ENCODE peak calls at places on chromosomes 6 and 20, in four cellular contexts. I is HepG2, W is H1, Y is GM12878. D is an unnamed sample.

GRCh38 chr6:3520541-3521220 is 63.8 kb upstream of the SLC22A23 start:
- DNase-seq in I (no peak), W (no peak), Y (no peak), D (no peak)

GRCh38 chr6:44731485-44732095 is 344.1 kb downstream of the CDC5L start:
- DNase-seq in I (no peak), W (no peak), Y (no peak), D (no peak)

GRCh38 chr6:7991992-7992815 is 72.0 kb downstream of the BLOC1S5 start:
- DNase-seq in I (peak), W (no peak), Y (peak), D (peak)

GRCh38 chr6:38432479-38432878 is 207.2 kb downstream of the BTBD9 start:
- DNase-seq in I (no peak), W (no peak), Y (no peak), D (no peak)

GRCh38 chr20:19828233-19828632 is 70.2 kb downstream of the RIN2 start:
- DNase-seq in I (peak), W (no peak), Y (peak), D (no peak)

GRCh38 chr6:155154158-155154830 is 109.5 kb upstream of the CLDN20 start:
- DNase-seq in I (peak), W (no peak), Y (no peak), D (peak)

GRCh38 chr6:70860044-70860443 is 96.8 kb downstream of the B3GAT2 start:
- DNase-seq in I (no peak), W (no peak), Y (no peak), D (no peak)

GRCh38 chr20:44970243-44970757 is 4.0 kb downstream of the STK4 start:
- DNase-seq in I (no peak), W (no peak), Y (no peak), D (no peak)

GRCh38 chr6:44234101-44235090 is 11.0 kb downstream of the SLC29A1 start:
- DNase-seq in I (peak), W (peak), Y (no peak), D (peak)

GRCh38 chr6:106448000-106448426 is 87.5 kb downstream of the CRYBG1 start:
- DNase-seq in I (no peak), W (no peak), Y (peak), D (no peak)

GRCh38 chr20:11585752-11586352 is 331.8 kb upstream of the BTBD3 start:
- DNase-seq in I (peak), W (no peak), Y (no peak), D (no peak)

GRCh38 chr20:51372176-51372803 is 170.2 kb downstream of the NFATC2 start:
- DNase-seq in I (peak), W (peak), Y (no peak), D (peak)

GRCh38 chr20:38338849-38339520 is 7.3 kb upstream of the LBP start:
- DNase-seq in I (no peak), W (peak), Y (no peak), D (no peak)

GRCh38 chr6:101614774-101615173 is 221.3 kb downstream of the GRIK2 start:
- DNase-seq in I (no peak), W (no peak), Y (no peak), D (no peak)

GRCh38 chr6:147078106-147078505 is 126.1 kb upstream of the STXBP5 start:
- DNase-seq in I (no peak), W (no peak), Y (no peak), D (no peak)

GRCh38 chr20:17498641-17499040 is 32.5 kb downstream of the BFSP1 start:
- DNase-seq in I (no peak), W (no peak), Y (no peak), D (no peak)

GRCh38 chr20:4341804-4342560 is 326.6 kb upstream of the RNF24 start:
- DNase-seq in I (no peak), W (no peak), Y (no peak), D (no peak)

GRCh38 chr6:113684382-113684901 is 172.7 kb upstream of the MARCKS start:
- DNase-seq in I (peak), W (no peak), Y (no peak), D (no peak)

GRCh38 chr20:36439731-36440072 is 101.6 kb upstream of the MYL9 start:
- DNase-seq in I (no peak), W (no peak), Y (no peak), D (no peak)

GRCh38 chr6:25713802-25714201 is 40.7 kb upstream of the SLC17A4 start:
- DNase-seq in I (no peak), W (no peak), Y (no peak), D (no peak)

GRCh38 chr6:139439278-139439813 is 64.9 kb upstream of the CITED2 start:
- DNase-seq in I (no peak), W (no peak), Y (no peak), D (no peak)

GRCh38 chr6:105136433-105137350 is 43.1 kb downstream of the POPDC3 start:
- DNase-seq in I (no peak), W (peak), Y (no peak), D (peak)

GRCh38 chr20:57907131-57908083 is 197.6 kb upstream of the PMEPA1 start:
- DNase-seq in I (no peak), W (no peak), Y (no peak), D (no peak)

GRCh38 chr6:63713332-63713731 is 77.7 kb downstream of the PHF3 start:
- DNase-seq in I (no peak), W (no peak), Y (no peak), D (no peak)

GRCh38 chr6:130625825-130626500 is 201.2 kb upstream of the SMLR1 start:
- DNase-seq in I (no peak), W (no peak), Y (peak), D (no peak)

GRCh38 chr6:129398764-129399163 is 311.2 kb downstream of the ARHGAP18 start:
- DNase-seq in I (no peak), W (no peak), Y (no peak), D (no peak)

GRCh38 chr6:112304680-112305079 is 42.5 kb upstream of the RFPL4B start:
- DNase-seq in I (no peak), W (no peak), Y (no peak), D (no peak)

GRCh38 chr6:72622094-72622540 is 253 bp downstream of the KCNQ5 start:
- DNase-seq in I (no peak), W (peak), Y (no peak), D (peak)

GRCh38 chr6:128597956-128598355 is 77.6 kb upstream of the PTPRK start:
- DNase-seq in I (no peak), W (no peak), Y (no peak), D (no peak)

GRCh38 chr6:139250296-139251274 is 41.2 kb downstream of the TXLNB start:
- DNase-seq in I (peak), W (peak), Y (no peak), D (peak)

GRCh38 chr6:39843305-39844020 is 51.3 kb downstream of the DAAM2 start:
- DNase-seq in I (no peak), W (no peak), Y (no peak), D (no peak)

GRCh38 chr6:158026054-158026900 is 44.6 kb downstream of the SYNJ2 start:
- DNase-seq in I (peak), W (peak), Y (no peak), D (peak)

GRCh38 chr6:16044211-16044643 is 84.7 kb upstream of the MYLIP start:
- DNase-seq in I (no peak), W (no peak), Y (no peak), D (peak)

GRCh38 chr6:16043171-16044142 is 85.4 kb upstream of the MYLIP start:
- DNase-seq in I (no peak), W (no peak), Y (peak), D (peak)

GRCh38 chr6:16047435-16047834 is 81.5 kb upstream of the MYLIP start:
- DNase-seq in I (no peak), W (no peak), Y (no peak), D (peak)

GRCh38 chr6:16042751-16043150 is 86.1 kb upstream of the MYLIP start:
- DNase-seq in I (no peak), W (no peak), Y (no peak), D (no peak)

GRCh38 chr6:16045238-16045637 is 83.6 kb upstream of the MYLIP start:
- DNase-seq in I (no peak), W (no peak), Y (no peak), D (peak)
- TF ChIP-seq HDAC6 in I (no peak), W (no peak), Y (no peak), D (no peak)

DNA sequence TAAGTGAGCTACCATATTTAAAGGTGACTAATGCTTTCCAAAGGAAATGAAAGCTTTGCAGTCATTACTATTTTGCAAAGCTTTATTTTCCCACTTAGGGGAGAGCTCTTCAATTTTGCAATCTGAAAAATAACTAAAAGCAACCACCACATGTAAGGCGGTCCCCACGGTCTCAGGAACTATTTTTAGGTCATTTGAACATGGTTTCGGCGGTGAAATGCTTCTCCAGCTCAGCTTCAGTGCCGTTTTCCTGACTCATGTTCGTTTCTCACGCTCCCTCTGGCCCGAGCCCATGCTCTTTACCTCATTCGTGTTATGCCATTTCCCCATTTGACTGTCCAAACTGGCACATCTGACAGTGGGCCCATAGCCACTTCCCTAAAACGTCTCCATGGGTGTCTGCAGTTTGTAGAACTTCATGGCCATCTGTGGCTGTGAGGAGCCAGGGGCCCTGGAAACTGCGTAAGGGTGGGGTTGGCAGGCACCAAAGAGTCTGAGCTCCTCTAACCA is 46.5 kb downstream of the ADTRP start:
- DNase-seq in I (no peak), W (no peak), Y (peak), D (no peak)
- TF ChIP-seq HDAC6 in I (no peak), W (no peak), Y (no peak), D (no peak)

GRCh38 chr20:41818991-41819390 is 200.8 kb upstream of the CHD6 start:
- DNase-seq in I (no peak), W (no peak), Y (no peak), D (no peak)

DNA sequence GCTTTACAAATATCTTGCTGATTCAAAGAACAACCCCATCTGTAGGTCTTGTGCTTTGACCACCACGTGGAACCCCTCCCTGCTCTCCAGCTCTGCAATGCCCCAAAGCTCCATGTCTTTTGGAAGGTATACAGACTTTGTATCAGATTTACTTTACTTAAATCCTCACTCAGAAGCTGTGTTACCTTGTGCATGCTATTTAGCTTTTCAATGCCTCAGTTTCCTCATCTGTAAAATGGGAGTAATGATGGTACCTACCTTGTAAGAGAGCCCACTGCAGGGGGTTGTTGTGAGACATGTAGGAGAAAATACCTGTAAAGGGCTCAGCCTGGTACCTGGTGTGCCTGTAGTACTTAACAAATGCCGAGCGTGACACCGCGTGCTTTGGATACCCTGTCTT is 200.2 kb upstream of the CHD6 start:
- DNase-seq in I (no peak), W (no peak), Y (no peak), D (no peak)
- TF ChIP-seq HDAC6 in I (no peak), W (no peak), Y (no peak), D (no peak)

GRCh38 chr6:29831776-29832175 is 4.2 kb downstream of the HLA-G start:
- DNase-seq in I (no peak), W (no peak), Y (no peak), D (no peak)

GRCh38 chr6:29830409-29830808 is 2.8 kb downstream of the HLA-G start:
- DNase-seq in I (no peak), W (no peak), Y (no peak), D (no peak)

GRCh38 chr6:29829766-29830165 is 2.1 kb downstream of the HLA-G start:
- DNase-seq in I (no peak), W (no peak), Y (no peak), D (no peak)

GRCh38 chr6:29839917-29840316 is 12.3 kb downstream of the HLA-G start:
- DNase-seq in I (no peak), W (no peak), Y (no peak), D (no peak)

GRCh38 chr6:29834564-29835436 is 7.2 kb downstream of the HLA-G start:
- DNase-seq in I (no peak), W (peak), Y (no peak), D (peak)
- TF ChIP-seq HDAC6 in I (no peak), W (no peak), Y (no peak), D (no peak)

DNA sequence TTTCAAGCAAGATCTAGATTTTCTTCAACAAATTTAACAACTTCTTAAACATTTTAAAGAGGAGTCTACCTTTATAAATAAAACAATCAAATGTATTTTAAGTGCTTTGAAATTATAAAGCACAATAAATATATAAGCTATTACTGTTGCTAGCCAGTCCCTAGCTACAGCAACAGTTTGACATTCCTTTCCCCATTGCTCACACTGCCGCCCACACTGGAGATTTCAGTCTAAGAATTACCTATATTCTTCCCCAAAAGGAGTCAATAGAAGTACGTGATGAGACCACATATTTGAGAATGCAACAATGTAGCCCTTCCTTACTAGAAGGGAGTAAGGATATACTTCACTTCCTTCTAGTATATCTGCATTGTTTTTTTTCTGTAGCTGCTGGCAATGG is 65.3 kb upstream of the RNF146 start:
- DNase-seq in I (no peak), W (no peak), Y (no peak), D (no peak)
- TF ChIP-seq HDAC6 in I (no peak), W (no peak), Y (no peak), D (no peak)

GRCh38 chr6:12113190-12113578 is 101.1 kb downstream of the HIVEP1 start:
- DNase-seq in I (no peak), W (no peak), Y (no peak), D (no peak)

GRCh38 chr6:12111271-12111670 is 99.2 kb downstream of the HIVEP1 start:
- DNase-seq in I (no peak), W (no peak), Y (no peak), D (no peak)

GRCh38 chr6:12112540-12113189 is 100.6 kb downstream of the HIVEP1 start:
- DNase-seq in I (no peak), W (no peak), Y (no peak), D (peak)

GRCh38 chr6:12114055-12114503 is 102.0 kb downstream of the HIVEP1 start:
- DNase-seq in I (no peak), W (no peak), Y (no peak), D (no peak)

GRCh38 chr6:12110523-12111154 is 98.5 kb downstream of the HIVEP1 start:
- DNase-seq in I (no peak), W (no peak), Y (no peak), D (no peak)
- TF ChIP-seq HDAC6 in I (no peak), W (no peak), Y (no peak), D (no peak)

GRCh38 chr6:166850677-166851076 is 105.7 kb downstream of the RNASET2 start:
- DNase-seq in I (no peak), W (no peak), Y (no peak), D (peak)

GRCh38 chr6:166852484-166852975 is 103.8 kb downstream of the RNASET2 start:
- DNase-seq in I (no peak), W (no peak), Y (no peak), D (no peak)

GRCh38 chr6:166849762-166850181 is 106.6 kb downstream of the RNASET2 start:
- DNase-seq in I (no peak), W (no peak), Y (peak), D (no peak)

GRCh38 chr6:166853371-166854325 is 102.7 kb downstream of the RNASET2 start:
- DNase-seq in I (no peak), W (no peak), Y (no peak), D (no peak)

DNA sequence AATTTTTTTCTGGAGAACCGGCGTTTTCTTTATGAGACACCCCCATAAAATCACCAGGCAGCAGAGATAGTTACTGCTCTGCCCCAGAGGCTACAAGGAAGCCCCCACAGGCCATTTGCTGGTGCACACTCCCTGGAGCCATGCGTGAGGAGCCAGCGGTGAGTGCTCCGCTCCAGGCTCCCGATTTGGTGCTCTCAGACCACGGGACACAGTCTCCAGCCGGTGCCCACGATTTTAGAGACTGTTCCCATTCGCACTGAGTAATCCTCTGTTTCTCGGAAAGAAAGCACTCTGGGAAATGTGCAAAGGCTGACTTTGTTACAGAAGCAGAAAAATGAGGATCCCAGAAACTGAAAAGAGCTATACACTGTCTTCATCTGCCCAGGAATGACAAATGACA is 104.9 kb downstream of the RNASET2 start:
- DNase-seq in I (no peak), W (no peak), Y (no peak), D (no peak)
- TF ChIP-seq HDAC6 in I (no peak), W (no peak), Y (no peak), D (no peak)

GRCh38 chr20:10508468-10509251 is 73.6 kb downstream of the SLX4IP start:
- DNase-seq in I (no peak), W (no peak), Y (no peak), D (no peak)
- TF ChIP-seq HDAC6 in I (no peak), W (no peak), Y (no peak), D (no peak)

GRCh38 chr6:45922728-45923351 is 92.8 kb downstream of the CLIC5 start:
- DNase-seq in I (no peak), W (peak), Y (no peak), D (peak)
- TF ChIP-seq HDAC6 in I (no peak), W (no peak), Y (no peak), D (no peak)

GRCh38 chr20:12593342-12593741 is 415.4 kb upstream of the SPTLC3 start:
- DNase-seq in I (no peak), W (no peak), Y (no peak), D (no peak)
- TF ChIP-seq HDAC6 in I (no peak), W (no peak), Y (no peak), D (no peak)

D was measured in K562.